ENCODE peak calls at places on chromosome 12, in five cellular contexts. O, G, S, W and I are unnamed samples.

GRCh38 chr12:56081393-56082347 is 1.7 kb downstream of the ERBB3 start:
- DNase-seq in O (peak), G (no peak), W (no peak), S (no peak), I (no peak)

GRCh38 chr12:75979181-75979580 is 52.4 kb downstream of the PHLDA1 start:
- DNase-seq in W (no peak), S (no peak), O (no peak), G (no peak), I (no peak)

GRCh38 chr12:93127582-93128331 is 198.7 kb upstream of the EEA1 start:
- DNase-seq in S (no peak), W (peak), G (peak), O (no peak), I (no peak)

GRCh38 chr12:47757840-47758583 is 668 bp downstream of the RAPGEF3 start:
- DNase-seq in W (no peak), O (peak), G (no peak), S (no peak), I (no peak)

GRCh38 chr12:99984271-99985128 is at the start of gene ANKS1B:
- DNase-seq in O (peak), G (peak), S (peak), W (no peak), I (peak)

GRCh38 chr12:132986885-132987225 is 688 bp downstream of the ZNF26 start:
- DNase-seq in G (no peak), W (no peak), S (no peak), O (no peak), I (no peak)

GRCh38 chr12:4117386-4118016 is 156.1 kb upstream of the CCND2 start:
- DNase-seq in S (no peak), G (no peak), O (peak), W (no peak), I (no peak)

GRCh38 chr12:100359822-100360221 is 2.9 kb downstream of the SLC17A8 start:
- DNase-seq in S (no peak), G (no peak), W (no peak), O (no peak), I (no peak)

GRCh38 chr12:119151445-119151844 is 27.3 kb upstream of the HSPB8 start:
- DNase-seq in O (no peak), S (no peak), G (no peak), W (no peak), I (no peak)

GRCh38 chr12:92467886-92468285 is 234.9 kb upstream of the PLEKHG7 start:
- DNase-seq in W (no peak), O (no peak), G (peak), S (no peak), I (no peak)

GRCh38 chr12:94644141-94644575 is 6.2 kb downstream of the TMCC3 start:
- DNase-seq in G (no peak), W (no peak), S (no peak), O (no peak), I (no peak)

GRCh38 chr12:127663716-127664115 is 603.3 kb upstream of the TMEM132C start:
- DNase-seq in O (no peak), W (no peak), S (no peak), G (no peak), I (no peak)

GRCh38 chr12:54384591-54385041 is at the start of gene ZNF385A:
- DNase-seq in G (no peak), O (no peak), S (no peak), W (no peak), I (no peak)

GRCh38 chr12:57452181-57452936 is 2.7 kb upstream of the INHBE start:
- DNase-seq in G (peak), W (no peak), S (peak), O (no peak), I (no peak)

GRCh38 chr12:116968986-116969385 is 58.2 kb downstream of the FBXW8 start:
- DNase-seq in G (no peak), W (no peak), O (no peak), S (no peak), I (no peak)

GRCh38 chr12:54033980-54034783 is 1.3 kb downstream of the HOXC5 start:
- DNase-seq in W (no peak), G (no peak), S (no peak), O (no peak), I (no peak)

GRCh38 chr12:4899361-4899760 is 10.3 kb upstream of the KCNA1 start:
- DNase-seq in G (no peak), S (peak), O (no peak), W (no peak), I (no peak)

GRCh38 chr12:112803620-112804279 is 12.2 kb downstream of the RPH3A start:
- DNase-seq in S (no peak), O (no peak), G (no peak), W (no peak), I (no peak)

GRCh38 chr12:105892362-105892910 is 246.3 kb downstream of the NUAK1 start:
- DNase-seq in O (no peak), W (no peak), G (no peak), S (no peak), I (no peak)

GRCh38 chr12:124779161-124780141 is 84.2 kb downstream of the SCARB1 start:
- DNase-seq in W (no peak), G (no peak), O (no peak), S (peak), I (no peak)

GRCh38 chr12:66620026-66620425 is 58.9 kb downstream of the GRIP1 start:
- DNase-seq in S (no peak), G (no peak), W (no peak), O (no peak), I (no peak)

GRCh38 chr12:51171884-51172514 is 936 bp downstream of the TFCP2 start:
- DNase-seq in S (peak), G (no peak), W (no peak), O (no peak), I (peak)

GRCh38 chr12:40691913-40692616 is at the start of gene CNTN1:
- DNase-seq in G (no peak), W (peak), O (peak), S (peak), I (peak)

GRCh38 chr12:123471374-123472068 is 13.6 kb downstream of the SNRNP35 start:
- DNase-seq in W (no peak), O (no peak), G (no peak), S (no peak), I (no peak)

GRCh38 chr12:48686037-48686595 is 4.1 kb upstream of the KANSL2 start:
- DNase-seq in S (no peak), W (no peak), O (no peak), G (no peak), I (no peak)

GRCh38 chr12:115297445-115297844 is 613.5 kb upstream of the TBX3 start:
- DNase-seq in O (no peak), S (no peak), W (no peak), G (no peak), I (no peak)

DNA sequence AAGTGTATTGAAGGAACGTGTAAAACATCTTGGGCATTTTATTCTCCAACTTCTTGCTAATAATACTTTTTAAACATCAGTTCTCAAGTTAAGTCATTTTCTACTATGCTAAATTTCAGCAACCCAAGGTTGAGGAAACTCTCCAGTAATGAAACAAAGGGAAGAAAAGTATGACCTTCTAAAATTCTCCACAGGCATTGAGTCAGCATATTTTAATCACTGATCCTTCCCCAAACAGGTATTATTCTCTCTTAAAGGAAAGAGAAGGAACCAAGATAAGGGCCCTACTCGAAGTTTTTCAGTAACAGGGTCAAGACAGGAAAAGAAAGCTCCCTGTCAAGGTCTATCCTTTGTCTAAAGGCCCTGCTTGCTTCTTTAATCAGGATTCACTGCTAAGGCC is 3.0 kb downstream of the KICS2 start:
- DNase-seq in G (no peak), O (no peak), W (no peak), S (no peak), I (no peak)
- TF ChIP-seq CTCF in G (no peak), O (no peak), W (no peak), S (no peak), I (no peak)

GRCh38 chr12:85424581-85425348 is 144.7 kb downstream of the ALX1 start:
- DNase-seq in W (no peak), S (peak), O (no peak), G (no peak), I (peak)
- TF ChIP-seq CTCF in W (no peak), S (peak), O (no peak), G (no peak), I (peak)

DNA sequence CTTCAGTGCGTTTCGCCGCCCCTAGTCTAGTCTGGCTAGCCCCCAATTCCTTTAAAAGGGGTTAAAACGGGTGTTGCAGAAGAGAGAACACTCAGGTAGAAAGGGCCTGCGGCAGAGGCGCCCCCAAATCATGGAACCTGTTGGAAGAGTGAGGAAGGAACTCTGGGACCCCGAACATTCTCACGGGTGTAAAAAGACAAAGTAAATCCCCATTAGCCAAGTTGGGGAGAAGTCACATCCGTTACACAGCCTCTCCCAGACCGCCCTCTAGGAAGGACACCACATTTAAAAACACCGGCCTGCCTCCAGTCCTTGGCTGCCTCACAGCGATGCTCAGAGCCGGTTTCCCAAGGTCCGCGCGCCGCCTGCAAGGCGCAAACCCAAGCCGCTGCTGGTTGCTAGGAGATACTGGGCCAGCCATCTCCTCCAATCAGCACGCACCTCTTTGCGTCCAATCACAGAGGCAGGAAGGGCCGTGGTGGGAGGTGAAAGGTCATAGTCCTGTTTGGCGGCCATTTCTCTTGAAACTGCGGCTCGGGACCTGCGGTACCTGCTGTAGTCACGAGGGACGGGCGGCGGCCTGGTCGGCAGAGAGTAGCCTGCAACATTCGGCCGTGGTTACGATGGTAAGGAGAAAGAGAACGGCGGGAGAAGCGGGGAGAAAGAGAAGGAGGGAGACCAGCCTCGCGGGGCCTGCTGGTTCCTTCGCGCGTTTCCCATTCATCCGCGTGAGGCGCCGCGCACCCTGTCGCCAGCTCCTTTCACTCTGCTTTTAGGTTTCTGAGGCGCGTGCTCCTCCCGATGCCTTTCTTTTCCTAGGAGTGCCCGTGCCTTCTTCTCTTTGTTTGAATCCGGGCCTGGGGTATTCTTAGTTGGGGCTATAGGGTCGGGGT is at the start of gene SNRPF:
- DNase-seq in S (peak), O (peak), W (peak), G (peak), I (peak)
- TF ChIP-seq CTCF in S (no peak), O (no peak), W (no peak), G (peak), I (no peak)

GRCh38 chr12:128908254-128908653 is 55.0 kb downstream of the GLT1D1 start:
- DNase-seq in G (no peak), W (no peak), O (no peak), S (no peak), I (no peak)

GRCh38 chr12:128911861-128912260 is 58.6 kb downstream of the GLT1D1 start:
- DNase-seq in O (no peak), G (no peak), S (no peak), W (no peak), I (no peak)

GRCh38 chr12:128910629-128911028 is 57.4 kb downstream of the GLT1D1 start:
- DNase-seq in G (no peak), W (no peak), S (no peak), O (no peak), I (no peak)

GRCh38 chr12:128906485-128907137 is 53.3 kb downstream of the GLT1D1 start:
- DNase-seq in O (no peak), G (no peak), S (no peak), W (no peak), I (no peak)

DNA sequence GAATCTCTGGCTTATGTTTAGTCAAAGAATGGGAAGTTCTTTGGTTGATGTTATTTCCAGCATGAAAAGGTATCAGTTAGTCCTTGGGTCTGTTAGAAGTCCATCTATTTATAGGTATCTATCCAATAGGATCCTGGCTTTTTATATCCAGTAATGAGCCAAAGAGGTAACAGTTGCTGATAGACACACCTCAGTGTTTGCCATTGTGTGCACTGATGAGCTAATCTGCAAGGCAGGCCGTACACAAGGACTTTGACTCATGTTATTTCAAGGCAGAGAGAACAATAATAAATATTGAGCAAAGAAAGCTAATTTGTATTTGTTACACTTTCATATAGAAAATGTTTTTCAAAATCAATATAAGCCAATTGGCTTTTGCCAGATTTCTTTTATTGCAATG is 56.4 kb downstream of the GLT1D1 start:
- DNase-seq in G (no peak), S (no peak), W (no peak), O (no peak), I (no peak)
- TF ChIP-seq CTCF in G (no peak), S (no peak), W (no peak), O (no peak), I (no peak)

GRCh38 chr12:49720214-49720613 is 13.0 kb upstream of the FMNL3 start:
- DNase-seq in O (no peak), S (no peak), G (no peak), W (no peak), I (no peak)
- TF ChIP-seq CTCF in O (no peak), S (no peak), G (no peak), W (no peak), I (no peak)

GRCh38 chr12:107296681-107297086 is 203.3 kb upstream of the CRY1 start:
- DNase-seq in W (no peak), O (no peak), G (no peak), S (no peak), I (no peak)
- TF ChIP-seq CTCF in W (no peak), O (no peak), G (no peak), S (no peak), I (no peak)

GRCh38 chr12:79512068-79512467 is 178.7 kb downstream of the PAWR start:
- DNase-seq in W (no peak), O (no peak), S (no peak), G (no peak), I (peak)
- TF ChIP-seq CTCF in W (no peak), O (no peak), S (no peak), G (no peak), I (no peak)

GRCh38 chr12:70724444-70724843 is 87.2 kb upstream of the PTPRB start:
- DNase-seq in W (no peak), S (no peak), G (no peak), O (no peak), I (no peak)
- TF ChIP-seq CTCF in W (no peak), S (no peak), G (no peak), O (no peak), I (peak)

GRCh38 chr12:6936378-6936638 is 7.3 kb upstream of the RNU7-1 start:
- DNase-seq in W (no peak), G (no peak), S (no peak), O (no peak), I (no peak)

GRCh38 chr12:6935221-6935550 is 7.4 kb downstream of the ATN1 start:
- DNase-seq in S (no peak), G (no peak), W (no peak), O (no peak), I (no peak)

GRCh38 chr12:6935551-6936377 is 7.9 kb upstream of the RNU7-1 start:
- DNase-seq in W (no peak), O (peak), S (no peak), G (no peak), I (no peak)

GRCh38 chr12:6937481-6938352 is 5.9 kb upstream of the RNU7-1 start:
- DNase-seq in G (peak), S (peak), W (no peak), O (peak), I (peak)

GRCh38 chr12:6936642-6937480 is 6.8 kb upstream of the RNU7-1 start:
- DNase-seq in W (no peak), O (peak), G (no peak), S (peak), I (no peak)
- TF ChIP-seq CTCF in W (no peak), O (no peak), G (no peak), S (no peak), I (no peak)